ENCODE peak calls at places on chromosomes 13 and 19, in four cellular contexts. One of them, this sample, is unnamed.

GRCh38 chr13:30892966-30893365 is 13.1 kb upstream of the MEDAG start:
- DNase-seq in cardiac muscle cell: peak
- DNase-seq in thoracic aorta: no peak
- DNase-seq in neural progenitor cell: peak
- DNase-seq in this sample: peak

GRCh38 chr19:18833141-18833476 is 1.4 kb downstream of the UPF1 start:
- DNase-seq in cardiac muscle cell: no peak
- DNase-seq in thoracic aorta: no peak
- DNase-seq in neural progenitor cell: no peak
- DNase-seq in this sample: no peak

GRCh38 chr19:43781630-43782310 is 997 bp upstream of the KCNN4 start:
- DNase-seq in cardiac muscle cell: no peak
- DNase-seq in thoracic aorta: no peak
- DNase-seq in neural progenitor cell: no peak
- DNase-seq in this sample: no peak

GRCh38 chr13:95955719-95956118 is 97.5 kb downstream of the UGGT2 start:
- DNase-seq in cardiac muscle cell: no peak
- DNase-seq in thoracic aorta: no peak
- DNase-seq in neural progenitor cell: no peak
- DNase-seq in this sample: no peak

GRCh38 chr19:4371209-4371897 is 28.0 kb downstream of the MPND start:
- DNase-seq in cardiac muscle cell: no peak
- DNase-seq in thoracic aorta: no peak
- DNase-seq in neural progenitor cell: no peak
- DNase-seq in this sample: no peak

GRCh38 chr13:99383946-99384345 is 76.7 kb upstream of the GPR183 start:
- DNase-seq in cardiac muscle cell: no peak
- DNase-seq in thoracic aorta: no peak
- DNase-seq in neural progenitor cell: no peak
- DNase-seq in this sample: no peak

GRCh38 chr19:48325265-48325910 is at the start of gene EMP3:
- DNase-seq in cardiac muscle cell: peak
- DNase-seq in thoracic aorta: peak
- DNase-seq in neural progenitor cell: peak
- DNase-seq in this sample: peak

GRCh38 chr13:27170521-27171243 is 929 bp downstream of the USP12 start:
- DNase-seq in cardiac muscle cell: peak
- DNase-seq in thoracic aorta: no peak
- DNase-seq in neural progenitor cell: peak
- DNase-seq in this sample: peak

GRCh38 chr19:38792250-38793111 is 3.5 kb downstream of the LGALS7B start:
- DNase-seq in cardiac muscle cell: peak
- DNase-seq in thoracic aorta: no peak
- DNase-seq in neural progenitor cell: no peak
- DNase-seq in this sample: peak

GRCh38 chr19:4474504-4475136 is 2.5 kb downstream of the HDGFL2 start:
- DNase-seq in cardiac muscle cell: peak
- DNase-seq in thoracic aorta: no peak
- DNase-seq in neural progenitor cell: peak
- DNase-seq in this sample: peak

GRCh38 chr13:71645467-71645866 is 221.5 kb downstream of the DACH1 start:
- DNase-seq in cardiac muscle cell: no peak
- DNase-seq in thoracic aorta: no peak
- DNase-seq in neural progenitor cell: no peak
- DNase-seq in this sample: no peak

GRCh38 chr13:110108348-110109139 is 198.4 kb downstream of the COL4A1 start:
- DNase-seq in cardiac muscle cell: peak
- DNase-seq in thoracic aorta: peak
- DNase-seq in neural progenitor cell: peak
- DNase-seq in this sample: peak
- TF ChIP-seq CTCF in cardiac muscle cell: peak
- TF ChIP-seq CTCF in thoracic aorta: peak
- TF ChIP-seq CTCF in neural progenitor cell: peak
- TF ChIP-seq CTCF in this sample: peak

GRCh38 chr19:37227996-37228395 is 10.0 kb downstream of the ZNF383 start:
- DNase-seq in cardiac muscle cell: no peak
- DNase-seq in thoracic aorta: no peak
- DNase-seq in neural progenitor cell: peak
- DNase-seq in this sample: peak
- TF ChIP-seq CTCF in cardiac muscle cell: peak
- TF ChIP-seq CTCF in thoracic aorta: peak
- TF ChIP-seq CTCF in neural progenitor cell: peak
- TF ChIP-seq CTCF in this sample: peak

DNA sequence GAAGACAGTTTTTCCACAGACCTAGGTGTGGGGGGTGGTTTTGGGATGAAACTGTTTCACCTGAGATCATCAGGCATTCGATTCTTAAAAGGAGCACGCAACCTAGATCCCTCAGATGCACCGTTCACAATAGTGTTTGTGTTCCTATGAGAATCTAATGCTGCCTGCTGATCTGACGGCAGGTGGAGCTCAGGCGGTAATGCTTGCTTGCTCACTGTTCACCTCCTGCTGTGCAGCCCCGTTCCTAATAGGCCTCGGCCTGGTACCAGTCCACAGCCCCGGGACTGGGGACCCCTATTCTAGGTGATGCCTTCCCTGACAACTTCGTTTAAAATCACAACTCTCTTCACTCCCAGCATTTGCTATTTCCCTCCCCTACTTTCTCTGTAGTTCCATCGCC is 149.6 kb downstream of the IER2 start:
- DNase-seq in cardiac muscle cell: no peak
- DNase-seq in thoracic aorta: no peak
- DNase-seq in neural progenitor cell: peak
- DNase-seq in this sample: no peak
- TF ChIP-seq CTCF in cardiac muscle cell: no peak
- TF ChIP-seq CTCF in thoracic aorta: no peak
- TF ChIP-seq CTCF in neural progenitor cell: no peak
- TF ChIP-seq CTCF in this sample: no peak

DNA sequence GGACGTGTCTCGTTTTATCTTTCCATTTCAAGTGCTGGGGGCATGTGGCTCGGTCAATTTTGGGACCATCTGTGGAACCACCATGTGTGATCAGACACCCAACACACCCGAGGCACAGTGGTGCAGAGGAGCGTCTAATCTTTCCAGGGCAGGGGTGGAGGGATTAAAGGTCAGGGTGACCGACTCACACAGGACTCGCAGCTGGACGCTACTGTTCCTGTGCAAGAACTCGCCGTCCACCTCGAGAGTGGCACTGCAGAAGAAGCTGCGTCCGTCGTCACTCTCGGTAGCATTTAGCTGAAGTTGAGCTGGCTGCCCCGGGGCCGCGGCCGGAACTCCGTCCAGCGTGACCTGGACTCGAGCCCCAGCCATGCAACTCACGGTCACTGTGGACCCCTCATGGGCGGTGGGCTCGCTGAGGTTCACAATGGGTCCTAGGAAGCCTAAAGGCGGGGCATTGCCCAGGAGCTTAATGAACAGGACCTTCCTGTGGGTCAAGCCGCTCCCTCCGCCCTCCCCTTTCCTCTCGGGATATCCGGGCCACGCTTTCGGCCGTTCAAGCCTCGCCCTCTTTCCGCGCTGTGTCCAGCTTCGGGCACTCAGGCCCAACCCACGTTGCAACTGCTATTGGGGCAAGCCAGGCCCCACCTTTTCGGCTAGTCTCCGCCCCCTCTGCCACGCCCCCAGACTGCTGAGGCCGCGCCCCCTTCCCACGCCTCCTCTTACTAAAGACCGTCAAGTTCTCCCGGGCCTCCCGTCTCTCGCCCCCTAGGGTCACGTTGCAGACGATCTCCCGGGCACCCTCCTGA is 1.2 kb upstream of the RAVER1 start:
- DNase-seq in cardiac muscle cell: peak
- DNase-seq in thoracic aorta: peak
- DNase-seq in neural progenitor cell: peak
- DNase-seq in this sample: peak
- TF ChIP-seq CTCF in cardiac muscle cell: peak
- TF ChIP-seq CTCF in thoracic aorta: peak
- TF ChIP-seq CTCF in neural progenitor cell: peak
- TF ChIP-seq CTCF in this sample: no peak

DNA sequence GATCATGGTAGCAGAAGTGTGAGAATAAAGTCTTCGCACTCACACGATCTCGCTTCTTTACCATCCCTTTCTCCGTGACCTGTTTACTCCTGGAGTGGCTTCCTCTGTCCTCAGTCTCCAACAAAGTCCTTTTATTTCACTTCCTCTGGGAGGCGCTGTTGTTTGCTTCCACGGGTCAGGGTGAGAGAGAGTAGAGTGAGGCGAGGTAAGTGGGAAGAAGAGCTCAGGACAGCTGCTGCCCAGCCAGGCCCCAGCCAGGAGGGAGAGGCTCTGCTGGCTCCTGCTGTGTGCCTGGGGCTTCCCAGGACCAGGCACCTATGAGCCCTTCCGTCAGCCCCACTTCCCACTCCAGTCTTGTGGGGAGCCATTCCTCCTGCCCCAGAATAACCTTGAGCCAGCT is 242.1 kb downstream of the FGF9 start:
- DNase-seq in cardiac muscle cell: no peak
- DNase-seq in thoracic aorta: no peak
- DNase-seq in neural progenitor cell: peak
- DNase-seq in this sample: peak
- TF ChIP-seq CTCF in cardiac muscle cell: no peak
- TF ChIP-seq CTCF in thoracic aorta: no peak
- TF ChIP-seq CTCF in neural progenitor cell: peak
- TF ChIP-seq CTCF in this sample: peak

DNA sequence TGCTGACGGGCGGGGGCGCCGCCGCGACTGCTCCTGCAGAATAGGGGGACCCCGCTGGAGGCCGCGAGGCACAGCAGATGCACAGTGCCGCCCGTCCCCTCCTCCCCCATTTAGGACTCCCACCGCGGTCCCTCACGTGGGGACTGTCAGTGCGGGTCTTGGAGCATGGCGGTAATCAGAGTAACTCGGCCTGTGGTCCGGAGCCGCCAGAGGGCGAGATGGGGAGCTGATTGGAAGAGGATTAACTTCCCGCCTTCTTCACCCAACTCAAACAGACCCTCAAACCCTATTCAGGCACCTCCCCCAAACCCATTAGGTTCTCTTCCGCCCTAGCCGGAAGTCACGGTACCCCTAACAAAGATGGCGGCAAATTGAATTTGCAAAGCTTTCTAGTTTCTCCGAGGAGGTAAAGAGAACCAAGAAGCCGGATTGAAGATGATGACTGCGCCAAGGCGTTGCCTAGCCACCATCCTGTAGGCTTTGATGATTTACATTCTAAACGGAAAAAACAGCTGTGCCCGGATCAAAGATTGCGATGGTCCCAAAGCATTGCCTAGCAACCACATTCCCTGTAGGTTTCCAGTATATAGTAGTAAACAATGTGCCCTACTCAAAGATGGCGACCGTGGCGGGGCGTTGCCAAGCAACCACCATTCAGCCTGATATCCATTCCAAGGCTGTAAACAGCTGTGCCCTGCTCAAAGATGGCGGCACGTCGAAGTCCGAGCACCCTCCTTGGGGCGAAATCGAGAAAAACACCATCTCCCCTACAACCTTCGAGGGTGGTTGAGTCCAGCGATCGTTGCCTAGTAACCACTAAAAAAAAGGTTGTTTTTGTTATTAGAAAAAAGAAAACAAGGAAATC is at the start of gene FUZ:
- DNase-seq in cardiac muscle cell: peak
- DNase-seq in thoracic aorta: peak
- DNase-seq in neural progenitor cell: peak
- DNase-seq in this sample: peak
- TF ChIP-seq CTCF in cardiac muscle cell: peak
- TF ChIP-seq CTCF in thoracic aorta: no peak
- TF ChIP-seq CTCF in neural progenitor cell: peak
- TF ChIP-seq CTCF in this sample: no peak

GRCh38 chr19:31000913-31001312 is 348.3 kb downstream of the TSHZ3 start:
- DNase-seq in cardiac muscle cell: no peak
- DNase-seq in thoracic aorta: no peak
- DNase-seq in neural progenitor cell: no peak
- DNase-seq in this sample: no peak

GRCh38 chr19:30997222-30997621 is 352.0 kb downstream of the TSHZ3 start:
- DNase-seq in cardiac muscle cell: no peak
- DNase-seq in thoracic aorta: no peak
- DNase-seq in neural progenitor cell: no peak
- DNase-seq in this sample: no peak

GRCh38 chr19:30999726-31000125 is 349.5 kb downstream of the TSHZ3 start:
- DNase-seq in cardiac muscle cell: no peak
- DNase-seq in thoracic aorta: no peak
- DNase-seq in neural progenitor cell: no peak
- DNase-seq in this sample: no peak

GRCh38 chr19:31002852-31003251 is 346.4 kb downstream of the TSHZ3 start:
- DNase-seq in cardiac muscle cell: no peak
- DNase-seq in thoracic aorta: no peak
- DNase-seq in neural progenitor cell: peak
- DNase-seq in this sample: no peak
- TF ChIP-seq CTCF in cardiac muscle cell: no peak
- TF ChIP-seq CTCF in thoracic aorta: no peak
- TF ChIP-seq CTCF in neural progenitor cell: peak
- TF ChIP-seq CTCF in this sample: no peak

DNA sequence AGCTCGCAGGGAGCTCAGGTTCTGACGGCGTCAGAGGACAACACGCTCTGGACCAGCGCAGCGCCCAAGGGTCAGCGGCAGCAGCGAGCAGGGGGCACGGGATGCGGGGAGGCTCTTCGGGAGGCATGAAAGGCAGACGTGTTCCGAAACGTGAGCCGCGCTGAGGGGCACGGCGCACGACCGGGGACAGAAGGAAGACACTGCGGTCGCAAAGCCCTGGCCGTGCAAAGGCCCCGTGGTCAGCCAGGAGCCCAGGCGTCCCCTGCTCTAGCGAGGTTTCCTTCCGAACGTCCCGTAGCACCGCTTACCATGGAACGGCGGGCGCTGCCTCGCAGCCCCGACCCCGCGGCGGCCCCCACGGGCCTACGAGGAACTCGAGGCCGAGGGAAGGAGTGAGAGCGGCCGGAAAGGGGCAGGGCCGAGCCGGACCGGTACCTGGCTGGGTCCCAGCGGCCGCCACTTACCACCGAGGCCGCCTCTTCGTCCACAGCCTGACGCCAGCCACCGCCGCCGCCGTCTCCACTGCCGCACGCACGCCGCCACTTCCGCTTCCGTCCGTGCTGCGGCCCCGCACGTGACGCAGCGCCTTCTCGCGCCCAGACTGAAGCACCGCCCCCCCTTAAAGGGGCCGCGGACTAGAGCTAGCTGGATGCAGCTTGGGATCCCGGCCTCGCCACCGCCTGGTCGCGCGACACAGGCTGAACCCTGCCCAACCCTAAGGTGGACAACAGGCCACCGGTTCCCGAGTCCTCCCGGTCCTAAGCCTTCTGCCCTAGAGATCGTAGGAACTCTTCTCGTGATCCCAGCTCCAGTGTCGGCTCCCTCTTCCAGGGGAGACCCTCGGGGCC is 9.4 kb downstream of the ABHD17A start:
- DNase-seq in cardiac muscle cell: peak
- DNase-seq in thoracic aorta: peak
- DNase-seq in neural progenitor cell: peak
- DNase-seq in this sample: peak
- TF ChIP-seq CTCF in cardiac muscle cell: no peak
- TF ChIP-seq CTCF in thoracic aorta: no peak
- TF ChIP-seq CTCF in neural progenitor cell: no peak
- TF ChIP-seq CTCF in this sample: no peak

GRCh38 chr13:35594096-35594495 is 117.6 kb upstream of the MAB21L1 start:
- DNase-seq in cardiac muscle cell: no peak
- DNase-seq in thoracic aorta: no peak
- DNase-seq in neural progenitor cell: no peak
- DNase-seq in this sample: no peak
- TF ChIP-seq CTCF in cardiac muscle cell: no peak
- TF ChIP-seq CTCF in thoracic aorta: no peak
- TF ChIP-seq CTCF in neural progenitor cell: no peak
- TF ChIP-seq CTCF in this sample: no peak

This sample was measured in glutamatergic neuron.